ENCODE peak calls at places on chromosomes 12 and 14, in ten cellular contexts. G is uterus; D is CD8-positive, alpha-beta memory T cell; I is ovary; A is CD4-positive, CD25-positive, alpha-beta regulatory T cell; T is tibial artery; L is RWPE2; X is colonic mucosa; U is neural progenitor cell; S is stomach. F is an unnamed sample.

GRCh38 chr12:127192391-127192790 is 1074.6 kb upstream of the TMEM132C start:
- DNase-seq in G (no peak), D (no peak), I (no peak), A (no peak), T (no peak), L (no peak), X (no peak), U (no peak), S (no peak), F (no peak)

GRCh38 chr12:18153826-18154225 is 63.8 kb upstream of the RERGL start:
- DNase-seq in G (no peak), D (no peak), I (no peak), A (no peak), T (no peak), L (no peak), X (no peak), U (peak; percentile 41), S (no peak), F (no peak)

GRCh38 chr14:104601786-104602185 is 2.8 kb downstream of the TMEM179 start:
- DNase-seq in G (no peak), D (no peak), I (peak; percentile 12), A (no peak), T (peak; percentile 47), L (peak; percentile 73), X (no peak), U (no peak), S (no peak), F (no peak)

GRCh38 chr12:1369460-1369859 is 224.9 kb downstream of the FBXL14 start:
- DNase-seq in G (no peak), D (no peak), I (no peak), A (no peak), T (no peak), L (no peak), X (no peak), U (no peak), S (no peak), F (no peak)

GRCh38 chr12:24760162-24760561 is 188.7 kb downstream of the BCAT1 start:
- DNase-seq in G (no peak), D (no peak), I (no peak), A (no peak), T (no peak), L (no peak), X (no peak), U (peak; percentile 38), S (no peak), F (no peak)

GRCh38 chr14:95784137-95784536 is 70.2 kb upstream of the TCL1A start:
- DNase-seq in G (no peak), D (no peak), I (no peak), A (no peak), T (no peak), L (no peak), X (no peak), U (peak; percentile 78), S (no peak), F (no peak)

GRCh38 chr12:18799561-18799960 is 61.6 kb downstream of the CAPZA3 start:
- DNase-seq in G (no peak), D (no peak), I (no peak), A (no peak), T (no peak), L (no peak), X (no peak), U (no peak), S (no peak), F (no peak)

GRCh38 chr14:84234281-84234680 is 1295.7 kb upstream of the FLRT2 start:
- DNase-seq in G (no peak), D (no peak), I (no peak), A (no peak), T (no peak), L (no peak), X (no peak), U (no peak), S (no peak), F (no peak)

GRCh38 chr12:128801879-128802391 is 21.8 kb downstream of the SLC15A4 start:
- DNase-seq in G (no peak), D (no peak), I (no peak), A (no peak), T (no peak), L (no peak), X (no peak), U (no peak), S (no peak), F (no peak)

GRCh38 chr12:26338574-26339572 is 143.5 kb downstream of the SSPN start:
- DNase-seq in G (no peak), D (no peak), I (no peak), A (no peak), T (no peak), L (no peak), X (no peak), U (no peak), S (no peak), F (no peak)

GRCh38 chr12:3271146-3271545 is 194.0 kb downstream of the TSPAN9 start:
- DNase-seq in G (no peak), D (no peak), I (no peak), A (no peak), T (no peak), L (no peak), X (no peak), U (no peak), S (no peak), F (no peak)

GRCh38 chr12:57553343-57554202 is 3.7 kb downstream of the KIF5A start:
- DNase-seq in G (no peak), D (no peak), I (no peak), A (no peak), T (no peak), L (no peak), X (no peak), U (no peak), S (no peak), F (no peak)

GRCh38 chr14:77033622-77034521 is 5.4 kb upstream of the IRF2BPL start:
- DNase-seq in G (peak; percentile 84), D (peak; percentile 87), I (peak; percentile 85), A (peak; percentile 42), T (peak; percentile 93), L (peak; percentile 93), X (peak; percentile 90), U (peak; percentile 91), S (peak; percentile 82), F (peak; percentile 86)

GRCh38 chr14:39857656-39858055 is 425.4 kb upstream of the FBXO33 start:
- DNase-seq in G (no peak), D (no peak), I (no peak), A (no peak), T (no peak), L (no peak), X (no peak), U (no peak), S (no peak), F (no peak)

GRCh38 chr14:92460916-92461579 is 52.5 kb upstream of the RIN3 start:
- DNase-seq in G (no peak), D (no peak), I (no peak), A (no peak), T (no peak), L (no peak), X (no peak), U (no peak), S (peak; percentile 24), F (peak; percentile 43)

GRCh38 chr14:23299558-23299957 is 3.1 kb downstream of the PPP1R3E start:
- DNase-seq in G (no peak), D (no peak), I (no peak), A (no peak), T (no peak), L (no peak), X (no peak), U (no peak), S (no peak), F (no peak)

GRCh38 chr12:3307419-3307818 is 183.6 kb upstream of the PRMT8 start:
- DNase-seq in G (no peak), D (no peak), I (no peak), A (no peak), T (no peak), L (no peak), X (no peak), U (no peak), S (no peak), F (no peak)

GRCh38 chr12:128784030-128784770 is 39.6 kb downstream of the SLC15A4 start:
- DNase-seq in G (peak; percentile 29), D (no peak), I (no peak), A (no peak), T (no peak), L (no peak), X (no peak), U (no peak), S (no peak), F (no peak)

GRCh38 chr12:8779281-8779680 is 43.1 kb upstream of the A2ML1 start:
- DNase-seq in G (no peak), D (no peak), I (no peak), A (no peak), T (no peak), L (no peak), X (no peak), U (no peak), S (no peak), F (no peak)

GRCh38 chr14:52007211-52007610 is 17.9 kb downstream of the RTRAF start:
- DNase-seq in G (no peak), D (no peak), I (no peak), A (no peak), T (no peak), L (no peak), X (no peak), U (no peak), S (no peak), F (no peak)
- H3K36me3 ChIP-seq in G (no peaks in the 10 kb centered on the region), D (peaks cover 71% of the 10 kb centered on the region), I (no peaks in the 10 kb centered on the region), A (peaks cover 91% of the 10 kb centered on the region), T (peaks cover 79% of the 10 kb centered on the region), L (peaks cover 93% of the 10 kb centered on the region), X (peaks cover 8% of the 10 kb centered on the region), U (peaks cover 17% of the 10 kb centered on the region), S (peaks cover 94% of the 10 kb centered on the region), F (no peaks in the 10 kb centered on the region)

GRCh38 chr12:116797885-116798284 is 59.8 kb downstream of the RNFT2 start:
- DNase-seq in G (no peak), D (no peak), I (no peak), A (no peak), T (no peak), L (no peak), X (no peak), U (no peak), S (no peak), F (no peak)
- H3K36me3 ChIP-seq in G (no peaks in the 10 kb centered on the region), D (no peaks in the 10 kb centered on the region), I (no peaks in the 10 kb centered on the region), A (no peaks in the 10 kb centered on the region), T (no peaks in the 10 kb centered on the region), L (no peaks in the 10 kb centered on the region), X (no peaks in the 10 kb centered on the region), U (no peaks in the 10 kb centered on the region), S (no peaks in the 10 kb centered on the region), F (no peaks in the 10 kb centered on the region)

DNA sequence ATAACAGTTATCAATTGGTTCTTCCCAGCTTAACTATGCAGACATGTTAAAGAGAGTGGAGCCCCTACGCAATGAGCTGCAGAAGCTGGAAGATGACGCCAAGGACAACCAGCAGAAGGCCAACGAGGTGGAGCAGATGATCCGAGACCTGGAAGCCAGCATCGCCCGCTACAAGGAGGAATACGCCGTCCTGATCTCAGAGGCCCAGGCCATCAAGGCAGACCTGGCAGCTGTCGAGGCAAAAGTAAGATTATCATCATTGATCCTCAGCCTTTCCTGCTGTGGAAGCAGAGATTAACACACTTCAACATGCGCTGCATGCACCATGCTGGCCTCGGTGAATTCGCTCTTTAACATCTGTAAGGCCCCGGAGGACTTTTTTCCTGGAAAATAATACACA is 53.6 kb downstream of the HSP90AA1 start:
- DNase-seq in G (no peak), D (no peak), I (no peak), A (no peak), T (no peak), L (no peak), X (no peak), U (no peak), S (no peak), F (no peak)
- H3K36me3 ChIP-seq in G (no peaks in the 10 kb centered on the region), D (peaks cover 80% of the 10 kb centered on the region), I (no peaks in the 10 kb centered on the region), A (peaks cover 90% of the 10 kb centered on the region), T (peaks cover 95% of the 10 kb centered on the region), L (peaks cover 100% of the 10 kb centered on the region), X (peaks cover 33% of the 10 kb centered on the region), U (peaks cover 21% of the 10 kb centered on the region), S (peaks cover 100% of the 10 kb centered on the region), F (peaks cover 100% of the 10 kb centered on the region)

GRCh38 chr12:93484315-93484981 is 17.1 kb downstream of the MRPL42 start:
- DNase-seq in G (no peak), D (no peak), I (no peak), A (no peak), T (no peak), L (no peak), X (no peak), U (no peak), S (no peak), F (no peak)
- H3K36me3 ChIP-seq in G (no peaks in the 10 kb centered on the region), D (peaks cover 40% of the 10 kb centered on the region), I (no peaks in the 10 kb centered on the region), A (peaks cover 78% of the 10 kb centered on the region), T (peaks cover 56% of the 10 kb centered on the region), L (peaks cover 94% of the 10 kb centered on the region), X (no peaks in the 10 kb centered on the region), U (peaks cover 45% of the 10 kb centered on the region), S (peaks cover 93% of the 10 kb centered on the region), F (peaks cover 84% of the 10 kb centered on the region)